ENCODE peak calls at places on chromosomes 2 and 18, in six cellular contexts. R, S, A, B, L and H are unnamed samples.

GRCh38 chr2:124983595-124983994 is 958.5 kb downstream of the CNTNAP5 start:
- DNase-seq in L (no peak), R (peak; percentile 62), S (no peak), B (no peak), A (peak; percentile 2), H (no peak)

GRCh38 chr2:94985636-94986035 is 39.9 kb upstream of the MAL start:
- DNase-seq in S (no peak), A (no peak), B (no peak), R (no peak), L (no peak), H (no peak)

GRCh38 chr2:70088508-70089219 is 1.4 kb downstream of the PCBP1 start:
- DNase-seq in A (no peak), R (no peak), B (no peak), S (no peak), L (no peak), H (no peak)

GRCh38 chr2:135635212-135635835 is 104.0 kb downstream of the R3HDM1 start:
- DNase-seq in A (no peak), S (no peak), R (no peak), L (no peak), B (no peak), H (no peak)

GRCh38 chr2:240435955-240436625 is 627 bp downstream of the GPC1 start:
- DNase-seq in L (peak; percentile 89), A (peak; percentile 8), B (peak; percentile 57), S (no peak), R (no peak), H (peak; percentile 56)

GRCh38 chr2:11056614-11057013 is 98.7 kb upstream of the SLC66A3 start:
- DNase-seq in A (peak; percentile 63), L (no peak), B (no peak), R (peak; percentile 74), S (no peak), H (peak; percentile 20)

GRCh38 chr2:216388046-216388884 is 16.0 kb upstream of the MARCHF4 start:
- DNase-seq in A (no peak), R (no peak), L (no peak), S (no peak), B (no peak), H (no peak)

GRCh38 chr2:8926356-8926755 is 77.1 kb downstream of the MBOAT2 start:
- DNase-seq in A (no peak), R (no peak), S (no peak), B (no peak), L (no peak), H (no peak)

GRCh38 chr2:119109823-119110222 is 48.7 kb downstream of the C1QL2 start:
- DNase-seq in A (no peak), S (no peak), B (no peak), L (no peak), R (no peak), H (no peak)

GRCh38 chr2:86781363-86781762 is 9.3 kb downstream of the CD8A start:
- DNase-seq in A (no peak), R (no peak), L (no peak), B (no peak), S (no peak), H (no peak)

GRCh38 chr2:167783266-167784070 is 463.9 kb downstream of the STK39 start:
- DNase-seq in R (no peak), A (peak; percentile 1), S (no peak), L (no peak), B (peak; percentile 24), H (no peak)

GRCh38 chr2:167861574-167862193 is 385.7 kb downstream of the STK39 start:
- DNase-seq in S (no peak), L (peak; percentile 37), B (no peak), A (no peak), R (no peak), H (no peak)

GRCh38 chr2:5673861-5674240 is 18.3 kb upstream of the SOX11 start:
- DNase-seq in A (no peak), S (no peak), R (no peak), B (peak; percentile 47), L (no peak), H (no peak)

GRCh38 chr2:78992451-78992806 is 33.1 kb upstream of the REG3G start:
- DNase-seq in L (peak; percentile 76), R (no peak), B (peak; percentile 69), S (no peak), A (peak; percentile 21), H (no peak)

GRCh38 chr18:30386624-30387023 is 655.9 kb downstream of the DSC3 start:
- DNase-seq in L (no peak), R (no peak), S (no peak), A (no peak), B (peak; percentile 39), H (no peak)

GRCh38 chr2:238441262-238442114 is 14.8 kb downstream of the ASB1 start:
- DNase-seq in B (no peak), R (no peak), S (no peak), L (no peak), A (peak; percentile 73), H (no peak)

GRCh38 chr2:187853413-187853812 is 299.2 kb upstream of the TFPI start:
- DNase-seq in A (peak; percentile 8), R (no peak), L (no peak), B (no peak), S (no peak), H (no peak)

DNA sequence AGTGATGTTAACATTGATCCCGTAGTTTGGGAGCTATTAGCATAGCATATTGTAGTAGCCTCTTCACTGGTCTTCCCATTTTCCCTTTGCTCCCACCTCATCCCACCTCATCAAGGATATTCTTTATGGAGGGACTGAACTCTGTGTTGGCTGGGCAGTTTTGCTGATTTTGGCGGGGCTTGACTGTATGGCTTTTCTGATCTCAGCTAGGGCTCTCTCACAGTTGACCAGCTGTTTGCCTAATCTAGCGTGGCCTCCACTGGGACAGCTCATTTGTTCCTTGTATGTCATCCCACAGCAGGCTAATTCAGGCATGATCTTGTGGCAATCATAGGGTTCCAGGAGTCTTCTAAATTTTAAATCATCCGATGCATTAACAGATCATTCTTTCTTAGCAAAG is 30.2 kb upstream of the MTX2 start:
- DNase-seq in L (no peak), A (no peak), S (no peak), B (no peak), R (no peak), H (no peak)
- H3K4me3 ChIP-seq in L (no peak overlapping the region), A (no peak overlapping the region), S (no peak overlapping the region), B (no peak overlapping the region), R (no peak overlapping the region), H (no peak overlapping the region)

GRCh38 chr2:234940527-234940926 is 11.3 kb upstream of the SH3BP4 start:
- DNase-seq in R (no peak), S (no peak), A (no peak), L (peak; percentile 43), B (no peak), H (no peak)

GRCh38 chr2:234945339-234945895 is 6.4 kb upstream of the SH3BP4 start:
- DNase-seq in B (no peak), A (no peak), R (no peak), S (no peak), L (no peak), H (no peak)

GRCh38 chr2:234935311-234935710 is 16.5 kb upstream of the SH3BP4 start:
- DNase-seq in S (no peak), A (no peak), L (no peak), B (peak; percentile 62), R (no peak), H (no peak)

GRCh38 chr2:234939976-234940375 is 11.8 kb upstream of the SH3BP4 start:
- DNase-seq in R (no peak), S (no peak), L (peak; percentile 8), B (no peak), A (no peak), H (no peak)

DNA sequence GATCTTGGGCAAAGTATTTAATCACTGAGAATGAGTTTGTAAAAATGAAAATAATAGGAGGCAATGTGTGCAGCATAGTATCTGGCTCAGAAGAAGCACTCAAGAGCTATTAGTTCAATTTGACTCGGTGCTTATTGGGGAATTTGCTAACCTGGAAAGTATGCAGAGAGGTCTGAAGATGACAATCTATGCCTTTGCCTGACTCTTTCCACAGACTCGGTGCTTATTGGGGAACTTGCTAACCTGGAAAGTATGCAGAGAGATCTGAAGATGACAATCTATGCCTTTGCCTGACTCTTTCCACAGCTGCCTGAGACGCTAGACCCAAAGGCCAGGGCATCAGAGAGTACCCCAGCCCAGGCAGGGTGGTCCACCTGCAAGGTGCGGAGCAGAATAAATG is 12.2 kb upstream of the SH3BP4 start:
- DNase-seq in A (no peak), S (no peak), R (no peak), L (no peak), B (no peak), H (no peak)
- H3K4me3 ChIP-seq in A (no peak overlapping the region), S (no peak overlapping the region), R (no peak overlapping the region), L (no peak overlapping the region), B (no peak overlapping the region), H (no peak overlapping the region)

GRCh38 chr2:16774091-16774490 is 108.5 kb upstream of the CYRIA start:
- DNase-seq in A (peak; percentile 19), B (no peak), R (no peak), L (no peak), S (no peak), H (no peak)

GRCh38 chr2:16777123-16777872 is 111.7 kb upstream of the CYRIA start:
- DNase-seq in A (no peak), L (no peak), S (no peak), B (no peak), R (no peak), H (no peak)

GRCh38 chr2:16773080-16773713 is 107.6 kb upstream of the CYRIA start:
- DNase-seq in R (no peak), L (peak; percentile 23), S (peak; percentile 27), B (peak; percentile 77), A (peak; percentile 60), H (no peak)

GRCh38 chr2:16774980-16775963 is 109.6 kb upstream of the CYRIA start:
- DNase-seq in B (peak; percentile 40), S (no peak), L (peak; percentile 15), R (no peak), A (peak; percentile 11), H (no peak)
- H3K4me3 ChIP-seq in B (no peak overlapping the region), S (no peak overlapping the region), L (no peak overlapping the region), R (no peak overlapping the region), A (no peak overlapping the region), H (no peak overlapping the region)

DNA sequence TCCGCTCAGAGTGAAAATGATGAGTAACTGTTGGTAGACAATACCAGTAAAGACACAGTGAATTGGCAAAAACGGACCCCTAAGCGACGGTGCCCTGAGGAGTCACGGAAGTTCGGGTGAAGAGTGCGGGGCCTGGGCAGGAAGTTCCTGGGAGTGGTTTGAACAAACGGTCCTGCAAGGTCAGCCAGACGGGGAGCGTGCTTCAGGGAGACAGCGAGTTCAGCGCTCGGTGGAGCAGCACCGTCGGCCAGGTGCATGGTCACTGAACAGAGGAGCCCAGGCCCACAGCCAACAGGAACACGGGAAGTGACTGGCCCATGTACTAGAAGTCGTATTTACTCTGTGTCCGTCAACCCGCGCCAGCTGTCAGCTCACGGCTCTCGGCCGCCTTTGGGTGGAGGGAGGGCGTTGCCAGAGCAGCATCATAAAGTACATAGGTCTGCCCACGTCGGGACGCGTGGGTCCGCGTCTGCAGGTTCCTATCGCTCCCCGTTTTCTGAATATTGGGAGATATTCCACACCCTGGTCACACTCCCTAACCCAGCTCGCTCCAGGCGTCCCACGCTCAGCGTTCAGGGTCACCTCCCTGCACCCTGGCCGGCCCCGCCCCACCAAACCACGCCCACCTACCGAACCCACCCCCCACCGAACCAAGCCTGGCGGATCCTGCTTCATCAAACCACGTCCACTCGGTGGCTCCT is 75.6 kb upstream of the UXS1 start:
- DNase-seq in S (no peak), R (no peak), L (peak; percentile 78), B (peak; percentile 33), A (no peak), H (peak; percentile 84)
- H3K4me3 ChIP-seq in S (peak overlapping the region; percentile 17), R (no peak overlapping the region), L (peak overlapping the region; percentile 42), B (peak overlapping the region; percentile 16), A (no peak overlapping the region), H (no peak overlapping the region)